ENCODE peak calls at places on chromosome 9, in five cellular contexts. E, N, K, T and I are unnamed samples.

GRCh38 chr9:93116049-93116961 is 17.7 kb downstream of the NINJ1 start:
- DNase-seq in E (no peak), K (no peak), T (peak), N (peak), I (no peak)

GRCh38 chr9:2271426-2271825 is 256.3 kb downstream of the SMARCA2 start:
- DNase-seq in N (peak), T (peak), E (peak), K (peak), I (no peak)

GRCh38 chr9:16873131-16873787 is 2.8 kb upstream of the BNC2 start:
- DNase-seq in E (no peak), N (no peak), K (no peak), T (peak), I (no peak)

GRCh38 chr9:130426883-130427282 is 17.9 kb upstream of the ASS1 start:
- DNase-seq in T (peak), N (no peak), E (no peak), K (no peak), I (no peak)

GRCh38 chr9:16458696-16459420 is 411.6 kb downstream of the BNC2 start:
- DNase-seq in N (no peak), E (no peak), K (no peak), T (peak), I (no peak)

GRCh38 chr9:90847971-90848370 is 46.4 kb downstream of the SYK start:
- DNase-seq in T (no peak), K (no peak), E (no peak), N (no peak), I (no peak)

GRCh38 chr9:27599102-27599501 is 25.8 kb upstream of the C9orf72 start:
- DNase-seq in K (no peak), T (no peak), E (no peak), N (no peak), I (no peak)

GRCh38 chr9:131731237-131731995 is 8.5 kb downstream of the RAPGEF1 start:
- DNase-seq in E (peak), K (no peak), N (no peak), T (peak), I (no peak)

GRCh38 chr9:8558176-8558575 is 758.6 kb upstream of the DMAC1 start:
- DNase-seq in N (no peak), T (peak), E (no peak), K (no peak), I (no peak)

GRCh38 chr9:112971415-112971814 is 40.6 kb downstream of the ZNF883 start:
- DNase-seq in T (peak), E (peak), K (peak), N (peak), I (peak)

GRCh38 chr9:23232831-23233230 is 593.2 kb downstream of the ELAVL2 start:
- DNase-seq in K (no peak), T (no peak), E (no peak), N (peak), I (no peak)

GRCh38 chr9:114221706-114222465 is 66.5 kb downstream of the COL27A1 start:
- DNase-seq in N (no peak), E (no peak), K (no peak), T (no peak), I (no peak)

GRCh38 chr9:114225534-114226288 is 70.4 kb downstream of the COL27A1 start:
- DNase-seq in E (no peak), T (peak), N (no peak), K (no peak), I (no peak)

GRCh38 chr9:114226289-114227055 is 71.1 kb downstream of the COL27A1 start:
- DNase-seq in N (no peak), K (no peak), E (no peak), T (no peak), I (no peak)

GRCh38 chr9:114224247-114224610 is 68.9 kb downstream of the COL27A1 start:
- DNase-seq in K (no peak), N (peak), T (peak), E (no peak), I (peak)

GRCh38 chr9:114223564-114224246 is 68.4 kb downstream of the COL27A1 start:
- DNase-seq in N (no peak), E (no peak), T (peak), K (peak), I (no peak)
- TF ChIP-seq EZH2phosphoT487 in N (no peak), E (no peak), T (no peak), K (no peak), I (no peak)

DNA sequence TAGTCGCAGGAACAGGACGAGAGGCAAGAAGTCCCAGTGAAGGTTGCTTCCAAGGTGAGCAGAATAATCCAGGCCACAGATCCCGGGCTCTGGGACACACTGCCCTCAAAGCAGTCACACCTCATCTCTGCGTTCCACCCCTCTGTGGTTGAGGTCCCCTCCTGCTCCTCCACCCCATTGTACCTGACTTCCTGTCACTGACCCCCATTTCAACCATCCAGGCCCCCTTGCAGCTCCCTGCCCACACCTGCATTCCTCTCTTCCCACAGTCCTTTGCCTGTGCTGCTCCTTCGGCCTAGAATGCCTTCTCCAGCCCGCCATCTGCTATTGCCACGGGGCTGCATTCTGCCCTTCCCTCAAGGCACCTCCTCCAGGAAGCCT is 73.5 kb downstream of the PAX5 start:
- DNase-seq in E (no peak), N (no peak), T (no peak), K (no peak), I (no peak)
- TF ChIP-seq EZH2phosphoT487 in E (no peak), N (no peak), T (no peak), K (no peak), I (no peak)

GRCh38 chr9:68653141-68653595 is 51.9 kb upstream of the PIP5K1B start:
- DNase-seq in T (no peak), N (no peak), E (no peak), K (no peak), I (no peak)
- TF ChIP-seq EZH2phosphoT487 in T (no peak), N (no peak), E (no peak), K (no peak), I (no peak)

GRCh38 chr9:76817489-76817888 is 53.3 kb downstream of the PCA3 start:
- DNase-seq in T (peak), N (no peak), E (no peak), K (no peak), I (no peak)

GRCh38 chr9:76818271-76818670 is 54.0 kb downstream of the PCA3 start:
- DNase-seq in E (no peak), T (peak), K (peak), N (no peak), I (no peak)

DNA sequence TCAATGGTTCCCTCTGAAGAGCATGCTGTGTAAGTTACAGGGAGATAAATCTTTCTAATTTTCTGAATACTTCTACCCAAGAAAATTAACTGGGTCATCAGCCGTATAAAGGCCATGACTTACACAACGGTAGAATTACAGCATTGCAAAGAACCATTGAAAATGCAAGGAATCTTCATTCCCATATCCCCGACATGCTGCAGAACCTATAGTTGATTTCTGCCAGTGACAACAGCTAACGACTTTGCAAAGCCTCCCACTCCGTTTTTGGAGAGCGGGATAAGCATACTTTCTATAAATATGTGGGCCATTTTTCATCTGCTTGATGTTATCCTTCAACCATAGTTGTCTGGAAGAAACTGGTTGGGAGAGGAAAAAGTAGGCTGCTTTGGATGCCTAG is 56.2 kb downstream of the PCA3 start:
- DNase-seq in N (no peak), T (no peak), K (no peak), E (no peak), I (no peak)
- TF ChIP-seq EZH2phosphoT487 in N (no peak), T (no peak), K (no peak), E (no peak), I (no peak)

DNA sequence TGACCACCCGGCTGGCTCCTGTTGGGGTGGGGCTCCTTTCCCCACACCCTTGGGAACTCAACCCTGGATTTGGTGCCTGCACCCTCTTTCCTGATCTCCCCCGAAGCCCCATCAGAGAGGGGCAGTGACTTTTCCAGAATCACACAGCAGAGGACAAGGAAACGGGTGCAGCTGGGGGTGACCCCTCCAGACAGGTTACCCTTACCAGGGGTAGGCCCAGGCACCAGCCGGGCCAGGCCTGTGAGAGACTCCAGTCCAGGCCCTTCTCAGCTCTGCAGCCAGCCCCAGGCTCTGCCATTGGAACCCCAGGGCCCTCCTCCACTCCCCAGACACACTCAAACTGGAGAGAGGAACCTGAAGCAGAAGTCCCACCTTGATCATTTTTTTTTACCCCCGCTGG is 19.0 kb upstream of the PHYHD1 start:
- DNase-seq in N (no peak), K (no peak), T (no peak), E (no peak), I (no peak)
- TF ChIP-seq EZH2phosphoT487 in N (no peak), K (no peak), T (no peak), E (no peak), I (no peak)

GRCh38 chr9:114459464-114459863 is 45.8 kb downstream of the WHRN start:
- DNase-seq in K (no peak), N (no peak), T (no peak), E (no peak), I (no peak)
- TF ChIP-seq EZH2phosphoT487 in K (no peak), N (no peak), T (no peak), E (no peak), I (no peak)

GRCh38 chr9:98774746-98775145 is 21.6 kb downstream of the ANKS6 start:
- DNase-seq in K (no peak), E (no peak), T (peak), N (peak), I (peak)
- TF ChIP-seq EZH2phosphoT487 in K (no peak), E (no peak), T (no peak), N (no peak), I (no peak)